ENCODE peak calls at places on chromosomes 12 and 14, in five cellular contexts. One of them, this sample, is unnamed.
A peak's percentile ranks its signal among the peaks of the same experiment; 100 is the strongest.

GRCh38 chr14:60356921-60357550 is 108.0 kb downstream of the PPM1A start:
- DNase-seq in ureter: no peak
- DNase-seq in GM20000: no peak
- DNase-seq in GM03348: no peak
- DNase-seq in tibial artery: no peak
- DNase-seq in this sample: no peak

GRCh38 chr12:47808574-47809380 is 10.9 kb downstream of the HDAC7 start:
- DNase-seq in tibial artery: no peak
- DNase-seq in GM03348: peak; percentile 60
- DNase-seq in GM20000: no peak
- DNase-seq in ureter: no peak
- DNase-seq in this sample: peak; percentile 74

GRCh38 chr14:82113710-82114109 is 580.1 kb upstream of the SEL1L start:
- DNase-seq in GM20000: no peak
- DNase-seq in tibial artery: no peak
- DNase-seq in ureter: no peak
- DNase-seq in GM03348: no peak
- DNase-seq in this sample: no peak

GRCh38 chr14:63295231-63295685 is 23.5 kb downstream of the GPHB5 start:
- DNase-seq in ureter: no peak
- DNase-seq in GM20000: no peak
- DNase-seq in tibial artery: no peak
- DNase-seq in GM03348: no peak
- DNase-seq in this sample: no peak

GRCh38 chr12:107779077-107779840 is 4.8 kb downstream of the ASCL4 start:
- DNase-seq in GM20000: peak; percentile 72
- DNase-seq in tibial artery: no peak
- DNase-seq in ureter: no peak
- DNase-seq in GM03348: no peak
- DNase-seq in this sample: no peak

GRCh38 chr14:52296378-52296777 is 17.7 kb upstream of the PTGER2 start:
- DNase-seq in ureter: no peak
- DNase-seq in tibial artery: no peak
- DNase-seq in GM03348: no peak
- DNase-seq in GM20000: no peak
- DNase-seq in this sample: no peak

GRCh38 chr14:104211741-104212140 is 73.4 kb downstream of the KIF26A start:
- DNase-seq in GM20000: no peak
- DNase-seq in ureter: no peak
- DNase-seq in tibial artery: no peak
- DNase-seq in GM03348: no peak
- DNase-seq in this sample: no peak

GRCh38 chr12:105331805-105332251 is 1.3 kb downstream of the C12orf75 start:
- DNase-seq in GM03348: no peak
- DNase-seq in tibial artery: no peak
- DNase-seq in ureter: no peak
- DNase-seq in GM20000: peak; percentile 23
- DNase-seq in this sample: no peak

GRCh38 chr14:93113678-93114067 is 2.1 kb downstream of the ITPK1 start:
- DNase-seq in tibial artery: no peak
- DNase-seq in ureter: no peak
- DNase-seq in GM03348: no peak
- DNase-seq in GM20000: no peak
- DNase-seq in this sample: no peak

GRCh38 chr12:19515179-19515578 is 75.9 kb downstream of the AEBP2 start:
- DNase-seq in GM20000: no peak
- DNase-seq in GM03348: no peak
- DNase-seq in tibial artery: no peak
- DNase-seq in ureter: no peak
- DNase-seq in this sample: no peak

GRCh38 chr14:95906591-95906990 is 30.0 kb downstream of the TUNAR start:
- DNase-seq in GM03348: no peak
- DNase-seq in GM20000: no peak
- DNase-seq in ureter: no peak
- DNase-seq in tibial artery: no peak
- DNase-seq in this sample: no peak

GRCh38 chr12:25694072-25694471 is 141.0 kb upstream of the LMNTD1 start:
- DNase-seq in GM03348: peak; percentile 79
- DNase-seq in tibial artery: no peak
- DNase-seq in ureter: no peak
- DNase-seq in GM20000: no peak
- DNase-seq in this sample: no peak

GRCh38 chr12:4440187-4440941 is 5.3 kb downstream of the FGF6 start:
- DNase-seq in GM03348: no peak
- DNase-seq in tibial artery: no peak
- DNase-seq in GM20000: no peak
- DNase-seq in ureter: no peak
- DNase-seq in this sample: no peak

GRCh38 chr14:105883066-105884005 is 357.0 kb downstream of the TMEM121 start:
- DNase-seq in GM20000: no peak
- DNase-seq in GM03348: no peak
- DNase-seq in tibial artery: peak; percentile 58
- DNase-seq in ureter: no peak
- DNase-seq in this sample: no peak

GRCh38 chr12:12608557-12608957 is 3.1 kb upstream of the CREBL2 start:
- DNase-seq in GM03348: no peak
- DNase-seq in ureter: no peak
- DNase-seq in tibial artery: no peak
- DNase-seq in GM20000: peak; percentile 59
- DNase-seq in this sample: peak; percentile 34

GRCh38 chr14:59631237-59631636 is 54.6 kb upstream of the CCDC175 start:
- DNase-seq in tibial artery: no peak
- DNase-seq in ureter: no peak
- DNase-seq in GM03348: no peak
- DNase-seq in GM20000: no peak
- DNase-seq in this sample: peak; percentile 5

GRCh38 chr14:25003537-25003936 is 46.4 kb downstream of the STXBP6 start:
- DNase-seq in ureter: no peak
- DNase-seq in GM20000: no peak
- DNase-seq in GM03348: no peak
- DNase-seq in tibial artery: no peak
- DNase-seq in this sample: no peak

GRCh38 chr12:115375188-115375991 is 691.4 kb upstream of the TBX3 start:
- DNase-seq in GM20000: peak; percentile 71
- DNase-seq in GM03348: peak; percentile 72
- DNase-seq in ureter: no peak
- DNase-seq in tibial artery: no peak
- DNase-seq in this sample: no peak

GRCh38 chr14:37145395-37145794 is 27.0 kb downstream of the SLC25A21 start:
- DNase-seq in GM03348: no peak
- DNase-seq in tibial artery: no peak
- DNase-seq in ureter: no peak
- DNase-seq in GM20000: no peak
- DNase-seq in this sample: no peak

GRCh38 chr12:120470150-120470817 is 736 bp upstream of the SRSF9 start:
- DNase-seq in GM03348: no peak
- DNase-seq in ureter: no peak
- DNase-seq in GM20000: no peak
- DNase-seq in tibial artery: peak; percentile 67
- DNase-seq in this sample: peak; percentile 34

GRCh38 chr12:51941011-51941561 is 10.4 kb upstream of the ACVR1B start:
- DNase-seq in tibial artery: no peak
- DNase-seq in GM03348: no peak
- DNase-seq in GM20000: no peak
- DNase-seq in ureter: no peak
- DNase-seq in this sample: no peak

GRCh38 chr12:13228579-13228978 is 32.1 kb downstream of the EMP1 start:
- DNase-seq in ureter: no peak
- DNase-seq in tibial artery: no peak
- DNase-seq in GM20000: no peak
- DNase-seq in GM03348: no peak
- DNase-seq in this sample: no peak

GRCh38 chr12:17478908-17479673 is 610.9 kb downstream of the RERGL start:
- DNase-seq in GM20000: no peak
- DNase-seq in GM03348: peak; percentile 1
- DNase-seq in tibial artery: no peak
- DNase-seq in ureter: no peak
- DNase-seq in this sample: no peak

GRCh38 chr12:95283371-95283770 is 65.8 kb downstream of the VEZT start:
- DNase-seq in tibial artery: no peak
- DNase-seq in GM03348: no peak
- DNase-seq in ureter: no peak
- DNase-seq in GM20000: no peak
- DNase-seq in this sample: no peak

GRCh38 chr12:50518129-50518528 is 13.3 kb downstream of the DIP2B start:
- DNase-seq in GM20000: no peak
- DNase-seq in ureter: no peak
- DNase-seq in GM03348: no peak
- DNase-seq in tibial artery: no peak
- DNase-seq in this sample: no peak

GRCh38 chr12:2691001-2691339 is 103.8 kb upstream of the FKBP4 start:
- DNase-seq in GM03348: no peak
- DNase-seq in tibial artery: no peak
- DNase-seq in GM20000: peak; percentile 43
- DNase-seq in ureter: no peak
- DNase-seq in this sample: peak; percentile 71

GRCh38 chr12:78981-79380 is 12.4 kb downstream of the IQSEC3 start:
- DNase-seq in ureter: no peak
- DNase-seq in GM03348: no peak
- DNase-seq in GM20000: no peak
- DNase-seq in tibial artery: no peak
- DNase-seq in this sample: no peak

GRCh38 chr14:102949801-102950451 is 27.5 kb downstream of the AMN start:
- DNase-seq in GM20000: no peak
- DNase-seq in GM03348: no peak
- DNase-seq in tibial artery: peak; percentile 82
- DNase-seq in ureter: peak; percentile 46
- DNase-seq in this sample: no peak

GRCh38 chr14:50272498-50272897 is 39.5 kb downstream of the L2HGDH start:
- DNase-seq in GM20000: no peak
- DNase-seq in GM03348: no peak
- DNase-seq in ureter: no peak
- DNase-seq in tibial artery: no peak
- DNase-seq in this sample: no peak

GRCh38 chr12:76422154-76422877 is 74.1 kb upstream of the BBS10 start:
- DNase-seq in GM03348: peak; percentile 6
- DNase-seq in tibial artery: no peak
- DNase-seq in GM20000: no peak
- DNase-seq in ureter: no peak
- DNase-seq in this sample: no peak

GRCh38 chr12:51822956-51823355 is 25.6 kb downstream of the FIGNL2 start:
- DNase-seq in GM20000: no peak
- DNase-seq in GM03348: no peak
- DNase-seq in ureter: no peak
- DNase-seq in tibial artery: no peak
- DNase-seq in this sample: no peak

GRCh38 chr12:5537771-5538170 is 105.9 kb downstream of the NTF3 start:
- DNase-seq in ureter: no peak
- DNase-seq in tibial artery: no peak
- DNase-seq in GM20000: no peak
- DNase-seq in GM03348: no peak
- DNase-seq in this sample: no peak

GRCh38 chr14:49946320-49947141 is 53.6 kb downstream of the ARF6 start:
- DNase-seq in tibial artery: peak; percentile 43
- DNase-seq in GM03348: peak; percentile 73
- DNase-seq in GM20000: no peak
- DNase-seq in ureter: no peak
- DNase-seq in this sample: no peak

GRCh38 chr14:94681300-94682060 is 69.3 kb downstream of the SERPINA3 start:
- DNase-seq in GM20000: no peak
- DNase-seq in tibial artery: peak; percentile 51
- DNase-seq in ureter: no peak
- DNase-seq in GM03348: peak; percentile 57
- DNase-seq in this sample: peak; percentile 68

GRCh38 chr12:52207895-52208294 is 16.1 kb upstream of the KRT80 start:
- DNase-seq in tibial artery: peak; percentile 78
- DNase-seq in GM03348: peak; percentile 68
- DNase-seq in ureter: peak; percentile 83
- DNase-seq in GM20000: no peak
- DNase-seq in this sample: no peak

GRCh38 chr14:103711516-103712431 is 3.5 kb downstream of the XRCC3 start:
- DNase-seq in GM03348: no peak
- DNase-seq in tibial artery: peak; percentile 89
- DNase-seq in GM20000: no peak
- DNase-seq in ureter: peak; percentile 84
- DNase-seq in this sample: no peak

GRCh38 chr12:45494279-45494678 is 235.2 kb upstream of the ARID2 start:
- DNase-seq in tibial artery: no peak
- DNase-seq in GM20000: no peak
- DNase-seq in GM03348: no peak
- DNase-seq in ureter: no peak
- DNase-seq in this sample: no peak

GRCh38 chr14:104549536-104550339 is 29.8 kb upstream of the C14orf180 start:
- DNase-seq in ureter: peak; percentile 13
- DNase-seq in tibial artery: no peak
- DNase-seq in GM03348: no peak
- DNase-seq in GM20000: no peak
- DNase-seq in this sample: no peak

GRCh38 chr14:100914597-100915021 is 11.1 kb upstream of the RTL1 start:
- DNase-seq in GM20000: no peak
- DNase-seq in ureter: no peak
- DNase-seq in GM03348: no peak
- DNase-seq in tibial artery: no peak
- DNase-seq in this sample: no peak